ENCODE peak calls at places on chromosomes 11 and 22, in nine cellular contexts. G, H, V, M, Y, Q, J, E and P are unnamed samples.

GRCh38 chr22:45977551-45978274 is 751 bp upstream of the WNT7B start:
- DNase-seq in G (no peak), H (no peak), V (no peak), M (no peak), Y (no peak), Q (no peak), J (no peak), E (peak; percentile 80), P (no peak)

GRCh38 chr11:69465236-69466000 is 16.0 kb upstream of the LINC01488 start:
- DNase-seq in G (no peak), H (no peak), V (no peak), M (no peak), Y (peak; percentile 16), Q (peak; percentile 40), J (no peak), E (no peak), P (no peak)

GRCh38 chr11:95101935-95102334 is 12.3 kb downstream of the ENDOD1 start:
- DNase-seq in G (no peak), H (no peak), V (no peak), M (no peak), Y (no peak), Q (no peak), J (no peak), E (no peak), P (no peak)

GRCh38 chr22:27377901-27378300 is 423.7 kb downstream of the MN1 start:
- DNase-seq in G (no peak), H (no peak), V (no peak), M (no peak), Y (no peak), Q (no peak), J (no peak), E (no peak), P (no peak)

GRCh38 chr11:118607401-118608267 is at the start of gene PHLDB1:
- DNase-seq in G (peak; percentile 50), H (peak; percentile 68), V (peak; percentile 71), M (peak; percentile 48), Y (peak; percentile 86), Q (peak; percentile 91), J (peak; percentile 80), E (peak; percentile 85), P (peak; percentile 85)

GRCh38 chr22:46501701-46502100 is 35.7 kb downstream of the CELSR1 start:
- DNase-seq in G (no peak), H (no peak), V (peak; percentile 68), M (peak; percentile 83), Y (peak; percentile 23), Q (no peak), J (no peak), E (no peak), P (no peak)

GRCh38 chr22:31876156-31877035 is 67.9 kb upstream of the YWHAH start:
- DNase-seq in G (no peak), H (no peak), V (no peak), M (no peak), Y (no peak), Q (no peak), J (no peak), E (no peak), P (no peak)

GRCh38 chr22:30313527-30314385 is 13.0 kb downstream of the TBC1D10A start:
- DNase-seq in G (no peak), H (no peak), V (no peak), M (no peak), Y (no peak), Q (no peak), J (no peak), E (no peak), P (no peak)

GRCh38 chr11:12270817-12271216 is 106.6 kb upstream of the PARVA start:
- DNase-seq in G (no peak), H (no peak), V (no peak), M (no peak), Y (no peak), Q (no peak), J (peak; percentile 32), E (no peak), P (no peak)

GRCh38 chr11:129249923-129250322 is 57.8 kb upstream of the ARHGAP32 start:
- DNase-seq in G (no peak), H (no peak), V (no peak), M (peak; percentile 77), Y (no peak), Q (no peak), J (no peak), E (no peak), P (no peak)

GRCh38 chr11:117505285-117505970 is 177.8 kb downstream of the CEP164 start:
- DNase-seq in G (no peak), H (no peak), V (no peak), M (no peak), Y (no peak), Q (no peak), J (no peak), E (no peak), P (no peak)

GRCh38 chr11:42524534-42525227 is 787.1 kb upstream of the API5 start:
- DNase-seq in G (no peak), H (peak; percentile 59), V (peak; percentile 23), M (peak; percentile 74), Y (no peak), Q (no peak), J (no peak), E (peak; percentile 93), P (peak; percentile 44)

GRCh38 chr22:38923463-38924196 is 33.8 kb upstream of the APOBEC3A start:
- DNase-seq in G (no peak), H (peak; percentile 77), V (peak; percentile 55), M (peak; percentile 89), Y (peak; percentile 81), Q (peak; percentile 92), J (peak; percentile 72), E (peak; percentile 69), P (peak; percentile 78)

GRCh38 chr11:49995559-49995958 is 13.2 kb upstream of the OR4C12 start:
- DNase-seq in G (no peak), H (peak; percentile 46), V (no peak), M (peak; percentile 4), Y (no peak), Q (no peak), J (no peak), E (peak; percentile 77), P (peak; percentile 4)

GRCh38 chr11:15180212-15180814 is 65.6 kb downstream of the INSC start:
- DNase-seq in G (no peak), H (no peak), V (no peak), M (no peak), Y (no peak), Q (no peak), J (no peak), E (no peak), P (no peak)

GRCh38 chr11:45094958-45095690 is 51.3 kb upstream of the PRDM11 start:
- DNase-seq in G (no peak), H (peak; percentile 47), V (no peak), M (no peak), Y (no peak), Q (peak; percentile 40), J (no peak), E (peak; percentile 40), P (no peak)

DNA sequence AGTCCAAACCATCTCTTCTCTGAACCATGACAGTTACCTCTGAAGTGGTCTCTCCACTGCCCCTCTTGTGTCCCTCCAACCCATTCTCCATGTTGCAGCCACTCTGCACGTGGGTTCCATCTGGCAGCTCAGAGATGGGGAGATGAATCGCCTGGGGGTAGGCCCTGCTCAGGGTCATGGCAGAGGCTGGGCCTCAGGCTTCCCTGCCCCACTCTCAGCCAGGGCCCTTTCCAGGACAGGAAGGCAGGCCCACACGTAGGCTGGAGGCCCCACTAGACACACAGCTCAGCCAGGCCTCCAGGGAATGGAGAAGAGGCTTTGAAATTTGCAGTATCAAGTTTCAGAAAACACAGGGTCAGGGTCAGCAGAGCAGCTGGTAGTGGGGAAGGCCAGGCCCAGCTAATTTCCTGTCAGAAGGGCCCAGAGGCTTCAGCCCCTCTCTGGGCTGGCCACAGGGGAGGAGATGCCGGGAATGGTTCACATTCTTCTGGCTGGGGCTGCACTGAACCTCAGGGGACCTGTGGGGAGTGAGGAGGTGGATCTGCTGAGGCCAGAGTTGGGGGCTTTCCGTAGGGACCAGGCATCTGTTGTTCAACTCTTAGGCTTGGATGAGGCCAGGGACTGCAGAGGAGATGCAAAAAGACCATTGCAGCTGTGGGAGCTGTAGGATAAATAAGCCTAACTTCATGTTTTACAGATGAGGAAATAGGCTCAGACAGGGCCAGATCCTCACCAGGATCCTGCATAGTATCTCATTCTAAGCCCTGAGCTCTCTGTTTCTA is 101.6 kb downstream of the SWAP70 start:
- DNase-seq in G (no peak), H (peak; percentile 64), V (no peak), M (peak; percentile 89), Y (peak; percentile 89), Q (peak; percentile 87), J (no peak), E (peak; percentile 88), P (no peak)
- H3K27ac ChIP-seq in G (no peak overlapping the region), H (peak overlapping the region; percentile 52), V (peak overlapping the region; percentile 26), M (peak overlapping the region; percentile 64), Y (peak overlapping the region; percentile 71), Q (peak overlapping the region; percentile 45), J (no peak overlapping the region), E (peak overlapping the region; percentile 74), P (no peak overlapping the region)

GRCh38 chr22:25406510-25407210 is 157.8 kb upstream of the GRK3 start:
- DNase-seq in G (no peak), H (peak; percentile 43), V (no peak), M (no peak), Y (no peak), Q (peak; percentile 72), J (no peak), E (no peak), P (no peak)
- H3K27ac ChIP-seq in G (no peak overlapping the region), H (no peak overlapping the region), V (peak overlapping the region; percentile 91), M (no peak overlapping the region), Y (no peak overlapping the region), Q (no peak overlapping the region), J (no peak overlapping the region), E (no peak overlapping the region), P (no peak overlapping the region)

DNA sequence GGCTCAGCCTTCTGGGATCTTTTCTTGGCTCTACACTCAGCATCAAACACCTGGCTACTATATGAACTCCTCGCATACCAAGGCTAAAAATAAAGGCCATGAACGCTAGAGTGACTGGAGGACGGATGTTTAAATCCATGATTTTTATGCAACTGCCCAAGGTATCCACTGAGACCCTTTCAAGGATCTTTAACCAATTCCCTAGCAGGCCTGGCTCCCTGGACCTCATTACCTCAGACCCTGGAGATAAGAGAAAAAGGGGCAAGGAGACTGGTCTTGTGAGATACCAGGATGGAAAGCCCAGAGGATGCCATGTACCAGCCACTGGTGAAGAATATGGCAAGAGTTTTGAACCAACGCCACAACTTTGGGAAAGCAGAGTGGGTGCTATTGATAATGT is at the start of gene OR51G2:
- DNase-seq in G (no peak), H (no peak), V (no peak), M (no peak), Y (no peak), Q (no peak), J (no peak), E (no peak), P (no peak)
- H3K27ac ChIP-seq in G (no peak within 1 kb of the TSS), H (no peak within 1 kb of the TSS), V (no peak within 1 kb of the TSS), M (no peak within 1 kb of the TSS), Y (no peak within 1 kb of the TSS), Q (no peak within 1 kb of the TSS), J (no peak within 1 kb of the TSS), E (no peak within 1 kb of the TSS), P (no peak within 1 kb of the TSS)

DNA sequence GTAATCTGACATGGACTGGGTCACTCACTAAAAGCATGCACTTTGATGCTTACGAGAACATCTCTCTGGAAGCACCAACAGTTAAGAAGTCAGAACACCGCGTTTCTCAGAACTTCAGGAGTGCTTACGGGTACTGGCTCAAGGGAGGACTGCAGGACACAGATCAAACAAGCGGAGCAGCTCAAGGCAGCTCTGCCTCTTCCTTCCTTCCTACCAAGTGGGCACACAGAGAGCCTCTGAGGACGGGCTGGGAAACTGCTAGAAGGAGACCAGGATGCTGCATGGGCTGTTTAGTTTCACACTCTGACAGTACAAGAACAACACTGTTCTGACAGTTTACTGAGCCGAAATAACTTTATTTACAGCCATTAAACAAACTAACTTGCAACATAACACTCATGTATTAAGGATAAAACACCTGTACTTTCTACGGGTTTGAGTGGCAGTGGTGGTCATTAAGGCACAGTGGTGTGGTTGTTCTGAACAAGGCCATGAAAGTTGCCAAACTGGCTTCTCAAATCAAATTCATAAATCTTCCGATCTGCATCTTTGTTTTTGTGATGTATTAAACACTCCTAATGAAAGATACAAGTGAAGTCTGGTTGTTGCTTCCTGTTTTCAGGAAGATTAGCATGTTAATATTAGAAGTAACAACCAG is 37.5 kb downstream of the ARFGAP3 start:
- DNase-seq in G (no peak), H (peak; percentile 33), V (no peak), M (no peak), Y (no peak), Q (no peak), J (no peak), E (no peak), P (no peak)
- H3K27ac ChIP-seq in G (no peak overlapping the region), H (no peak overlapping the region), V (no peak overlapping the region), M (no peak overlapping the region), Y (no peak overlapping the region), Q (peak overlapping the region; percentile 7), J (no peak overlapping the region), E (no peak overlapping the region), P (no peak overlapping the region)